ENCODE peak calls at places on chromosome 2, in nine cellular contexts. Z is ascending aorta, L is hepatocyte, X is neural progenitor cell, M is sigmoid colon, Q is tibial artery, G is breast epithelium, T is astrocyte, U is fibroblast of lung. F is an unnamed sample. For H3K36me3, the result is how much of the 10 kb centered on the place peaks cover.

GRCh38 chr2:127410871-127411396 is 7.3 kb upstream of the PROC start:
- DNase-seq in Z (peak), L (peak), X (no peak), M (no peak), Q (no peak), G (no peak), T (peak), U (peak), F (no peak)

GRCh38 chr2:172462393-172463381 is 35.3 kb downstream of the ITGA6 start:
- DNase-seq in Z (no peak), L (no peak), X (no peak), M (no peak), Q (no peak), G (no peak), T (no peak), U (no peak), F (no peak)

GRCh38 chr2:18961991-18962421 is 372.6 kb upstream of the NT5C1B start:
- DNase-seq in Z (no peak), L (no peak), X (no peak), M (no peak), Q (peak), G (no peak), T (no peak), U (no peak), F (no peak)

GRCh38 chr2:111946294-111947114 is 48.1 kb downstream of the MERTK start:
- DNase-seq in Z (peak), L (peak), X (no peak), M (peak), Q (peak), G (no peak), T (peak), U (peak), F (no peak)

GRCh38 chr2:241686322-241686648 is 330 bp downstream of the DTYMK start:
- DNase-seq in Z (no peak), L (no peak), X (no peak), M (no peak), Q (no peak), G (no peak), T (no peak), U (no peak), F (no peak)

GRCh38 chr2:96806468-96807126 is 9.5 kb upstream of the CNNM3 start:
- DNase-seq in Z (no peak), L (no peak), X (no peak), M (peak), Q (no peak), G (no peak), T (no peak), U (no peak), F (no peak)

GRCh38 chr2:235217814-235218213 is 266.0 kb downstream of the SH3BP4 start:
- DNase-seq in Z (no peak), L (no peak), X (no peak), M (no peak), Q (no peak), G (no peak), T (no peak), U (peak), F (no peak)

GRCh38 chr2:29940706-29941105 is 19.3 kb upstream of the ALK start:
- DNase-seq in Z (no peak), L (peak), X (no peak), M (peak), Q (no peak), G (no peak), T (peak), U (peak), F (no peak)

GRCh38 chr2:16948073-16948472 is 282.4 kb upstream of the CYRIA start:
- DNase-seq in Z (no peak), L (no peak), X (peak), M (no peak), Q (no peak), G (no peak), T (no peak), U (no peak), F (no peak)

GRCh38 chr2:231162036-231162345 is 36.4 kb upstream of the ARMC9 start:
- DNase-seq in Z (no peak), L (peak), X (no peak), M (no peak), Q (no peak), G (no peak), T (peak), U (peak), F (no peak)

GRCh38 chr2:230933521-230934180 is 8.6 kb upstream of the GPR55 start:
- DNase-seq in Z (peak), L (no peak), X (no peak), M (no peak), Q (peak), G (peak), T (no peak), U (no peak), F (no peak)

GRCh38 chr2:167689444-167689843 is 558.0 kb downstream of the STK39 start:
- DNase-seq in Z (no peak), L (no peak), X (peak), M (no peak), Q (no peak), G (no peak), T (no peak), U (no peak), F (no peak)

GRCh38 chr2:170554278-170554955 is 160.7 kb upstream of the SP5 start:
- DNase-seq in Z (peak), L (no peak), X (no peak), M (peak), Q (peak), G (no peak), T (peak), U (peak), F (peak)

GRCh38 chr2:197677056-197677455 is 1.7 kb upstream of the RFTN2 start:
- DNase-seq in Z (no peak), L (no peak), X (no peak), M (no peak), Q (no peak), G (no peak), T (no peak), U (no peak), F (no peak)

GRCh38 chr2:80111185-80111584 is 193.4 kb downstream of the LRRTM1 start:
- DNase-seq in Z (no peak), L (no peak), X (no peak), M (no peak), Q (no peak), G (no peak), T (no peak), U (no peak), F (no peak)

GRCh38 chr2:240554767-240555493 is 2.9 kb downstream of the ANKMY1 start:
- DNase-seq in Z (no peak), L (no peak), X (peak), M (no peak), Q (no peak), G (peak), T (no peak), U (no peak), F (no peak)

GRCh38 chr2:226508683-226509082 is 290.9 kb downstream of the IRS1 start:
- DNase-seq in Z (no peak), L (no peak), X (no peak), M (no peak), Q (no peak), G (no peak), T (peak), U (peak), F (no peak)

GRCh38 chr2:201698588-201699226 is at the start of gene MPP4:
- DNase-seq in Z (no peak), L (no peak), X (no peak), M (no peak), Q (no peak), G (no peak), T (peak), U (peak), F (no peak)

GRCh38 chr2:223746611-223747010 is 90.8 kb downstream of the AP1S3 start:
- DNase-seq in Z (no peak), L (no peak), X (no peak), M (no peak), Q (no peak), G (no peak), T (no peak), U (no peak), F (no peak)

GRCh38 chr2:133674433-133675331 is 106.4 kb upstream of the NCKAP5 start:
- DNase-seq in Z (no peak), L (peak), X (peak), M (peak), Q (no peak), G (peak), T (peak), U (peak), F (no peak)

GRCh38 chr2:213069531-213069930 is 81.9 kb downstream of the IKZF2 start:
- DNase-seq in Z (no peak), L (no peak), X (no peak), M (no peak), Q (no peak), G (no peak), T (peak), U (peak), F (no peak)

GRCh38 chr2:51597086-51597485 is 565.2 kb upstream of the NRXN1 start:
- DNase-seq in Z (no peak), L (no peak), X (no peak), M (no peak), Q (no peak), G (no peak), T (no peak), U (no peak), F (no peak)

GRCh38 chr2:181673178-181673577 is 7.1 kb downstream of the NEUROD1 start:
- DNase-seq in Z (no peak), L (no peak), X (no peak), M (no peak), Q (no peak), G (no peak), T (no peak), U (no peak), F (no peak)

GRCh38 chr2:29129586-29130281 is 14.5 kb downstream of the CLIP4 start:
- DNase-seq in Z (no peak), L (no peak), X (no peak), M (no peak), Q (no peak), G (no peak), T (no peak), U (peak), F (no peak)

GRCh38 chr2:68163641-68164040 is 6.0 kb downstream of the PNO1 start:
- DNase-seq in Z (no peak), L (no peak), X (no peak), M (no peak), Q (no peak), G (no peak), T (no peak), U (no peak), F (no peak)

GRCh38 chr2:109063326-109063670 is 65.7 kb upstream of the SH3RF3 start:
- DNase-seq in Z (no peak), L (no peak), X (no peak), M (no peak), Q (no peak), G (no peak), T (no peak), U (no peak), F (no peak)

GRCh38 chr2:85771486-85771885 is 17.7 kb downstream of the ATOH8 start:
- DNase-seq in Z (no peak), L (no peak), X (no peak), M (no peak), Q (no peak), G (no peak), T (no peak), U (no peak), F (no peak)

GRCh38 chr2:149561309-149561926 is 26.2 kb downstream of the MMADHC start:
- DNase-seq in Z (no peak), L (peak), X (peak), M (no peak), Q (no peak), G (no peak), T (no peak), U (no peak), F (no peak)

GRCh38 chr2:172698041-172698863 is 37.4 kb upstream of the RAPGEF4 start:
- DNase-seq in Z (no peak), L (peak), X (no peak), M (no peak), Q (no peak), G (no peak), T (peak), U (peak), F (no peak)

GRCh38 chr2:240648650-240649275 is 23.5 kb downstream of the GPR35 start:
- DNase-seq in Z (no peak), L (no peak), X (no peak), M (peak), Q (no peak), G (no peak), T (no peak), U (no peak), F (no peak)

GRCh38 chr2:119252186-119253113 is 28.8 kb downstream of the STEAP3 start:
- DNase-seq in Z (no peak), L (peak), X (no peak), M (no peak), Q (no peak), G (no peak), T (peak), U (peak), F (no peak)

GRCh38 chr2:64859208-64860161 is 129.7 kb upstream of the SLC1A4 start:
- DNase-seq in Z (peak), L (peak), X (peak), M (peak), Q (peak), G (peak), T (peak), U (peak), F (no peak)
- H3K4me3 ChIP-seq in Z (peak), L (no peak), X (peak), M (peak), Q (peak), G (peak), T (peak), U (peak), F (no peak)

GRCh38 chr2:95276244-95276887 is 2.1 kb downstream of the PROM2 start:
- DNase-seq in Z (no peak), L (no peak), X (no peak), M (peak), Q (peak), G (peak), T (no peak), U (no peak), F (peak)

GRCh38 chr2:95278051-95278471 is 3.8 kb downstream of the PROM2 start:
- DNase-seq in Z (no peak), L (no peak), X (no peak), M (peak), Q (no peak), G (no peak), T (peak), U (peak), F (peak)

GRCh38 chr2:95278637-95279225 is 4.5 kb downstream of the PROM2 start:
- DNase-seq in Z (no peak), L (no peak), X (no peak), M (peak), Q (no peak), G (no peak), T (no peak), U (no peak), F (peak)

GRCh38 chr2:95276888-95277245 is 2.6 kb downstream of the PROM2 start:
- DNase-seq in Z (no peak), L (no peak), X (no peak), M (peak), Q (peak), G (peak), T (no peak), U (no peak), F (no peak)

GRCh38 chr2:95277246-95277906 is 3.1 kb downstream of the PROM2 start:
- DNase-seq in Z (no peak), L (no peak), X (no peak), M (peak), Q (peak), G (no peak), T (no peak), U (no peak), F (peak)
- TF ChIP-seq CTCF in Z (no peak), L (no peak), X (no peak), M (no peak), Q (no peak), G (no peak), T (no peak), U (no peak), F (peak)

GRCh38 chr2:8496617-8497016 is 185.2 kb upstream of the ID2 start:
- DNase-seq in Z (no peak), L (no peak), X (no peak), M (peak), Q (peak), G (no peak), T (no peak), U (no peak), F (no peak)
- H3K36me3 ChIP-seq in Z (under half), L (under half), X (under half), M (under half), Q (under half), G (under half), T (under half), U (under half), F (under half)

GRCh38 chr2:26346454-26347053 is at the start of gene ADGRF3:
- DNase-seq in Z (peak), L (peak), X (peak), M (peak), Q (peak), G (peak), T (peak), U (peak), F (no peak)

GRCh38 chr2:26352892-26353291 is 6.3 kb upstream of the ADGRF3 start:
- DNase-seq in Z (no peak), L (no peak), X (no peak), M (no peak), Q (no peak), G (no peak), T (peak), U (peak), F (no peak)

GRCh38 chr2:26351375-26352090 is 4.9 kb upstream of the ADGRF3 start:
- DNase-seq in Z (no peak), L (no peak), X (no peak), M (no peak), Q (no peak), G (no peak), T (no peak), U (no peak), F (no peak)

GRCh38 chr2:26347286-26347865 is 787 bp upstream of the ADGRF3 start:
- DNase-seq in Z (no peak), L (peak), X (no peak), M (no peak), Q (no peak), G (no peak), T (peak), U (peak), F (no peak)

GRCh38 chr2:26349690-26350089 is 3.1 kb upstream of the ADGRF3 start:
- DNase-seq in Z (no peak), L (no peak), X (no peak), M (no peak), Q (no peak), G (no peak), T (no peak), U (no peak), F (no peak)
- H3K4me3 ChIP-seq in Z (no peak), L (no peak), X (no peak), M (no peak), Q (no peak), G (no peak), T (no peak), U (no peak), F (no peak)

DNA sequence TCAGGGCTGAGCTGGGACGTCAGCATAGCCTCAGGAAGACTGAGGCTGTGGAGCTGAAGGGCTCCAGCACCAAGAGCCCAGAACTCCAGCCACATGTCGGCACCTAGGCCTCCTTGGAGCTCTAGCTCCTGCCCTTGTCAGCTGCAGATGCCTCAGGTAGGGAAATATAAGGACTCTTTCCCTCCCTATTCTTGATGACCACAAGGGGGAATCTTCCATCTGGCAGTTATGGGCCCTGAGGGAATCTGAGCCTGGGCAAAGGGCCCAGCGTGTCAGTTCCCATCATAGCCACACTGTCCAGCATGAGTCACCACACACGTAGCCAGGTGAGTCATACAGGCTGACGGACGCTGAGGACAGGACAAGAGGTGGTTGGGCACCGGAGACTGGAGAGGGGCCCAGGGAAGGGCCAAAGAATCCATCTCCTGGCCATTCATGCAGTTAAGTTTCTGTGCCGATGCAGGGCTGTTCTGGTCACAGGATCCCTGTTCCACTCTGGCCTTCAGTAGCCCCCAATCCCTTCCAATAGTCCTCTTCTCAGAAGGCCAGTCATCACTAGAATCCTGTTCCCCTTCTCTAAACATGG is 1.8 kb downstream of the MPV17 start:
- DNase-seq in Z (peak), L (peak), X (peak), M (peak), Q (no peak), G (peak), T (peak), U (peak), F (peak)
- TF ChIP-seq CTCF in Z (no peak), L (peak), X (peak), M (no peak), Q (no peak), G (peak), T (peak), U (peak), F (peak)

GRCh38 chr2:47803770-47804169 is 20.8 kb downstream of the MSH6 start:
- DNase-seq in Z (no peak), L (no peak), X (no peak), M (no peak), Q (no peak), G (no peak), T (no peak), U (no peak), F (no peak)
- H3K36me3 ChIP-seq in Z (half or more), L (under half), X (half or more), M (half or more), Q (half or more), G (under half), T (half or more), U (under half), F (half or more)

F was measured in RWPE2.